ENCODE peak calls at places on chromosomes 4 and X, in eight cellular contexts. One of them, this sample, is unnamed.

GRCh38 chr4:30837131-30837539 is 117.0 kb downstream of the PCDH7 start:
- DNase-seq in GM23338: peak
- DNase-seq in HCT116: peak
- DNase-seq in MM.1S: no peak
- DNase-seq in OCI-LY7: no peak
- DNase-seq in SK-N-SH: no peak
- DNase-seq in hepatocyte: peak
- DNase-seq in neural progenitor cell: peak
- DNase-seq in this sample: no peak

GRCh38 chrX:149504226-149504914 is 736 bp downstream of the IDS start:
- DNase-seq in OCI-LY7: peak
- DNase-seq in MM.1S: peak
- DNase-seq in SK-N-SH: peak
- DNase-seq in neural progenitor cell: peak
- DNase-seq in HCT116: no peak
- DNase-seq in GM23338: peak
- DNase-seq in hepatocyte: peak
- DNase-seq in this sample: peak

GRCh38 chr4:48342559-48342878 is 1.2 kb downstream of the SLAIN2 start:
- DNase-seq in OCI-LY7: peak
- DNase-seq in HCT116: no peak
- DNase-seq in hepatocyte: no peak
- DNase-seq in GM23338: no peak
- DNase-seq in MM.1S: peak
- DNase-seq in SK-N-SH: no peak
- DNase-seq in neural progenitor cell: no peak
- DNase-seq in this sample: no peak

GRCh38 chrX:20382518-20383291 is 116.0 kb upstream of the RPS6KA3 start:
- DNase-seq in hepatocyte: peak
- DNase-seq in SK-N-SH: peak
- DNase-seq in neural progenitor cell: no peak
- DNase-seq in MM.1S: no peak
- DNase-seq in OCI-LY7: no peak
- DNase-seq in GM23338: no peak
- DNase-seq in HCT116: no peak
- DNase-seq in this sample: peak

GRCh38 chr4:28558871-28559270 is 1698.2 kb downstream of the STIM2 start:
- DNase-seq in GM23338: no peak
- DNase-seq in neural progenitor cell: peak
- DNase-seq in MM.1S: no peak
- DNase-seq in hepatocyte: peak
- DNase-seq in OCI-LY7: no peak
- DNase-seq in SK-N-SH: no peak
- DNase-seq in HCT116: no peak
- DNase-seq in this sample: no peak

GRCh38 chrX:17812763-17813162 is 48.3 kb downstream of the RAI2 start:
- DNase-seq in GM23338: peak
- DNase-seq in neural progenitor cell: peak
- DNase-seq in MM.1S: no peak
- DNase-seq in hepatocyte: peak
- DNase-seq in SK-N-SH: peak
- DNase-seq in HCT116: no peak
- DNase-seq in OCI-LY7: peak
- DNase-seq in this sample: peak

GRCh38 chr4:152928286-152928685 is 7.8 kb upstream of the FHDC1 start:
- DNase-seq in GM23338: no peak
- DNase-seq in hepatocyte: no peak
- DNase-seq in MM.1S: no peak
- DNase-seq in OCI-LY7: no peak
- DNase-seq in neural progenitor cell: no peak
- DNase-seq in HCT116: no peak
- DNase-seq in SK-N-SH: no peak
- DNase-seq in this sample: no peak

GRCh38 chr4:24209131-24209530 is 319.3 kb upstream of the PPARGC1A start:
- DNase-seq in HCT116: no peak
- DNase-seq in SK-N-SH: no peak
- DNase-seq in MM.1S: no peak
- DNase-seq in neural progenitor cell: no peak
- DNase-seq in GM23338: no peak
- DNase-seq in hepatocyte: no peak
- DNase-seq in OCI-LY7: no peak
- DNase-seq in this sample: no peak

GRCh38 chrX:2848806-2849420 is 20.2 kb downstream of the GYG2 start:
- DNase-seq in MM.1S: no peak
- DNase-seq in OCI-LY7: no peak
- DNase-seq in SK-N-SH: no peak
- DNase-seq in GM23338: peak
- DNase-seq in neural progenitor cell: no peak
- DNase-seq in HCT116: no peak
- DNase-seq in hepatocyte: peak
- DNase-seq in this sample: peak

GRCh38 chrX:37302569-37302968 is 46.6 kb upstream of the PRRG1 start:
- DNase-seq in SK-N-SH: no peak
- DNase-seq in GM23338: peak
- DNase-seq in HCT116: peak
- DNase-seq in hepatocyte: peak
- DNase-seq in MM.1S: no peak
- DNase-seq in neural progenitor cell: peak
- DNase-seq in OCI-LY7: no peak
- DNase-seq in this sample: peak

GRCh38 chrX:53483838-53484420 is 49.8 kb upstream of the HSD17B10 start:
- DNase-seq in neural progenitor cell: no peak
- DNase-seq in GM23338: no peak
- DNase-seq in MM.1S: no peak
- DNase-seq in SK-N-SH: no peak
- DNase-seq in HCT116: no peak
- DNase-seq in OCI-LY7: no peak
- DNase-seq in hepatocyte: no peak
- DNase-seq in this sample: peak

GRCh38 chr4:56406151-56406550 is 18.9 kb upstream of the AASDH start:
- DNase-seq in SK-N-SH: no peak
- DNase-seq in neural progenitor cell: no peak
- DNase-seq in MM.1S: no peak
- DNase-seq in HCT116: no peak
- DNase-seq in GM23338: no peak
- DNase-seq in OCI-LY7: no peak
- DNase-seq in hepatocyte: no peak
- DNase-seq in this sample: no peak

GRCh38 chr4:161799687-161800086 is 364.1 kb downstream of the FSTL5 start:
- DNase-seq in hepatocyte: no peak
- DNase-seq in OCI-LY7: no peak
- DNase-seq in GM23338: no peak
- DNase-seq in neural progenitor cell: no peak
- DNase-seq in MM.1S: no peak
- DNase-seq in SK-N-SH: no peak
- DNase-seq in HCT116: no peak
- DNase-seq in this sample: peak

GRCh38 chr4:65893311-65893710 is 223.0 kb upstream of the EPHA5 start:
- DNase-seq in hepatocyte: no peak
- DNase-seq in SK-N-SH: no peak
- DNase-seq in GM23338: peak
- DNase-seq in neural progenitor cell: no peak
- DNase-seq in MM.1S: no peak
- DNase-seq in HCT116: no peak
- DNase-seq in OCI-LY7: no peak
- DNase-seq in this sample: peak

GRCh38 chr4:32991663-32992062 is 2271.5 kb downstream of the PCDH7 start:
- DNase-seq in MM.1S: no peak
- DNase-seq in hepatocyte: no peak
- DNase-seq in neural progenitor cell: no peak
- DNase-seq in HCT116: no peak
- DNase-seq in GM23338: no peak
- DNase-seq in SK-N-SH: no peak
- DNase-seq in OCI-LY7: no peak
- DNase-seq in this sample: no peak

GRCh38 chrX:30317308-30317707 is 8.1 kb upstream of the NR0B1 start:
- DNase-seq in MM.1S: no peak
- DNase-seq in neural progenitor cell: no peak
- DNase-seq in GM23338: no peak
- DNase-seq in OCI-LY7: no peak
- DNase-seq in hepatocyte: no peak
- DNase-seq in SK-N-SH: no peak
- DNase-seq in HCT116: no peak
- DNase-seq in this sample: no peak

GRCh38 chrX:46549914-46550313 is 4.7 kb upstream of the ZNF674 start:
- DNase-seq in neural progenitor cell: no peak
- DNase-seq in SK-N-SH: no peak
- DNase-seq in HCT116: no peak
- DNase-seq in MM.1S: no peak
- DNase-seq in GM23338: peak
- DNase-seq in hepatocyte: no peak
- DNase-seq in OCI-LY7: no peak
- DNase-seq in this sample: no peak

GRCh38 chrX:46543441-46543840 is 1.8 kb downstream of the ZNF674 start:
- DNase-seq in MM.1S: no peak
- DNase-seq in HCT116: no peak
- DNase-seq in neural progenitor cell: no peak
- DNase-seq in OCI-LY7: no peak
- DNase-seq in SK-N-SH: no peak
- DNase-seq in hepatocyte: no peak
- DNase-seq in GM23338: peak
- DNase-seq in this sample: no peak

GRCh38 chrX:46547857-46548256 is 2.6 kb upstream of the ZNF674 start:
- DNase-seq in neural progenitor cell: no peak
- DNase-seq in HCT116: peak
- DNase-seq in OCI-LY7: no peak
- DNase-seq in GM23338: no peak
- DNase-seq in SK-N-SH: no peak
- DNase-seq in MM.1S: no peak
- DNase-seq in hepatocyte: no peak
- DNase-seq in this sample: peak

DNA sequence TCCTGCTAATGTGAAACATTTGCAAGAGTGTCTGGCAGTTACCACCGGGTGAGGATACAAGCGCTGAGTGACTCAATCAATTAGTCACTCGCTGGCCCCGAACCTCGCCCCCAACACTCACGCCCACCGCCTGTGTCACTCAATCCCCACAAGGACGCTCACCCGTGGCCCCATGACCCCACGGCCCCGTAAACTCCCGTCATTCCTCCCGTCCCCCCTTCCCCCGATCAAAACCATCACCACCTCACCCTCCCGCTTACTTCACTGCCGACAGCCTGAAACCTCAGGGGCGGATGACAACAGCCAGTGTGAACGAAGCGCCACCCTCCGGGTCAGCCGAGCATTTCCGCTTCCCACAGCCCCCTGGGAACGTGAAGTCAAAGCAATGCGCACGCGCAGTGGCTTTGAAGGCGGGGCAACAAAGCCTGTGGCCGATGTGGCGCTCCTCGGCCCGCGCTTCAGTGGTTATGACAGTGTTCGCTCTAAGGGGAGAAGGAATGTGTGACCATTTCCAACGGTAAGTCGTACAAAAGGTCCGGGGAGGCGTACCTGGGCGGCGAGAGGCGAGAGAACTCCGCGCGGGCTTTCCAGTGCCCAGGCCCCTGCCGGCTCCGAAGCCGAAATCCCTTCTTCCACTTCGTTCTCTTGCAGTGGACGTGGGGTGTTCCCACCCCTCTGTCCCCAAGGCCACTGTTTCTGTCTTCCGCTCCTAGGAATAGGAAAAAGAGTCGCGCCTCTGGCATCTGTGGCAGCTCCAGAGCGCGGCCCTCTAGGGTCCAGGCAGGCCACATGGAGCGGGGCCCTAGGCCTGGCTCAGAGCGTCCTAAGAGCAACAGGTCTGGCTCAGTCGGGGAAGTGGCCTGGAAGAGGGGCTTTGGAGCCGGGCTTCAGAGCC is at the start of gene ZNF674:
- DNase-seq in neural progenitor cell: peak
- DNase-seq in hepatocyte: peak
- DNase-seq in OCI-LY7: peak
- DNase-seq in MM.1S: peak
- DNase-seq in SK-N-SH: peak
- DNase-seq in HCT116: peak
- DNase-seq in GM23338: peak
- DNase-seq in this sample: peak
- TF ChIP-seq CTCF in neural progenitor cell: peak
- TF ChIP-seq CTCF in hepatocyte: peak
- TF ChIP-seq CTCF in OCI-LY7: peak
- TF ChIP-seq CTCF in MM.1S: peak
- TF ChIP-seq CTCF in SK-N-SH: peak
- TF ChIP-seq CTCF in HCT116: no peak
- TF ChIP-seq CTCF in GM23338: peak
- TF ChIP-seq CTCF in this sample: peak

DNA sequence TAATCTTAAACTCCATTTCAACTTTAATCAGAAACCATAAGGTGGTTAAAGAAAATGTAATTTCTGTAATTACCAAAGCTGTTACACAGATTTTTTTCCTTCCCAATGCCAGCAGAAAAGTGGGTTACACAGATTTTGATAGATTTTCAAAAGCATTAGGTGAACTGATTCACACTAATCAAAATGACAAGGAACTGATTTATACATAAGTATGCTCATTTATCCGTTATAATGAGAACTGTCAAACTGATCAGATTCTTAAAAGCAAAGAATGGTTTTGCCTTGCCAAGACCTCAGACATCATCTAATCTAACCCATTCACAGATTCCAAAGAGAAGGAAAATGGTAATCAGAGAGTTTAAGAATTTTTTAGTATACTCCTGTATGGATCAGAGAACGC is 5.2 kb downstream of the UGDH start:
- DNase-seq in SK-N-SH: no peak
- DNase-seq in MM.1S: no peak
- DNase-seq in neural progenitor cell: no peak
- DNase-seq in hepatocyte: no peak
- DNase-seq in HCT116: no peak
- DNase-seq in GM23338: no peak
- DNase-seq in OCI-LY7: no peak
- DNase-seq in this sample: no peak
- H3K4me3 ChIP-seq in SK-N-SH: peak
- H3K4me3 ChIP-seq in MM.1S: no peak
- H3K4me3 ChIP-seq in neural progenitor cell: no peak
- H3K4me3 ChIP-seq in hepatocyte: no peak
- H3K4me3 ChIP-seq in HCT116: no peak
- H3K4me3 ChIP-seq in GM23338: no peak
- H3K4me3 ChIP-seq in OCI-LY7: no peak
- H3K4me3 ChIP-seq in this sample: no peak

GRCh38 chr4:5887361-5888221 is 5.3 kb downstream of the CRMP1 start:
- DNase-seq in neural progenitor cell: peak
- DNase-seq in OCI-LY7: no peak
- DNase-seq in hepatocyte: peak
- DNase-seq in SK-N-SH: peak
- DNase-seq in HCT116: no peak
- DNase-seq in MM.1S: no peak
- DNase-seq in GM23338: peak
- DNase-seq in this sample: no peak
- TF ChIP-seq EZH2phosphoT487 in neural progenitor cell: no peak
- TF ChIP-seq EZH2phosphoT487 in OCI-LY7: no peak
- TF ChIP-seq EZH2phosphoT487 in hepatocyte: no peak
- TF ChIP-seq EZH2phosphoT487 in SK-N-SH: no peak
- TF ChIP-seq EZH2phosphoT487 in HCT116: no peak
- TF ChIP-seq EZH2phosphoT487 in MM.1S: no peak
- TF ChIP-seq EZH2phosphoT487 in GM23338: no peak
- TF ChIP-seq EZH2phosphoT487 in this sample: no peak

DNA sequence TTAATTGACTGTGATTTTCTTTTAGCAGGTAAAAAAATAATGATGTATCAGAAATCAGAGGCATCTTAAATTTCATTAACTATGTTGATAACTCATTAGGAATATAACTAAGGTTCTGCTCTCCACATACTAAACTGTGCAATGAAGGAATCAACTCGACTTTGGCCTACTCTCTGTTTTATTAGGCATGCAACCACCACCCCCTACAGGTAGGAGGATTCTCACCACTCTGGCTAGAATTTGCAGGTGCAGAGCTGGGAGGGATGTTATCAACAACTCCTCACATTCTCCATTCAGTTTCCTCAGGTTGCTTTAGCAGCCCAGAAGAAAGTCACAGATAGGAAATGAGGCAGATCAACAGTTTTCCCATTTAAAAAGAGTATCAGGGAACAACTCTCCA is 160.1 kb downstream of the COX18 start:
- DNase-seq in neural progenitor cell: peak
- DNase-seq in SK-N-SH: peak
- DNase-seq in MM.1S: peak
- DNase-seq in hepatocyte: peak
- DNase-seq in HCT116: no peak
- DNase-seq in GM23338: peak
- DNase-seq in OCI-LY7: peak
- DNase-seq in this sample: peak
- TF ChIP-seq CTCF in neural progenitor cell: peak
- TF ChIP-seq CTCF in SK-N-SH: peak
- TF ChIP-seq CTCF in MM.1S: peak
- TF ChIP-seq CTCF in hepatocyte: peak
- TF ChIP-seq CTCF in HCT116: no peak
- TF ChIP-seq CTCF in GM23338: peak
- TF ChIP-seq CTCF in OCI-LY7: peak
- TF ChIP-seq CTCF in this sample: peak